ENCODE peak calls at places on chromosomes 12 and 14, in four cellular contexts. One of them, this sample, is unnamed.

GRCh38 chr12:59087077-59087673 is 166.9 kb upstream of the LRIG3 start:
- DNase-seq in astrocyte: no peak
- DNase-seq in DMS79: no peak
- DNase-seq in head of caudate nucleus: no peak
- DNase-seq in this sample: no peak

GRCh38 chr14:64238049-64238448 is 56.1 kb downstream of the ESR2 start:
- DNase-seq in DMS79: no peak
- DNase-seq in astrocyte: no peak
- DNase-seq in head of caudate nucleus: no peak
- DNase-seq in this sample: no peak

GRCh38 chr12:100554608-100555077 is 18.8 kb upstream of the GAS2L3 start:
- DNase-seq in astrocyte: peak
- DNase-seq in head of caudate nucleus: no peak
- DNase-seq in DMS79: peak
- DNase-seq in this sample: peak

GRCh38 chr12:128269108-128269713 is 2.2 kb downstream of the TMEM132C start:
- DNase-seq in astrocyte: no peak
- DNase-seq in head of caudate nucleus: no peak
- DNase-seq in DMS79: no peak
- DNase-seq in this sample: no peak

GRCh38 chr12:34598851-34599529 is 576.7 kb downstream of the ALG10 start:
- DNase-seq in DMS79: no peak
- DNase-seq in head of caudate nucleus: no peak
- DNase-seq in astrocyte: no peak
- DNase-seq in this sample: no peak

GRCh38 chr12:48414046-48414445 is 58.3 kb upstream of the ANP32D start:
- DNase-seq in head of caudate nucleus: no peak
- DNase-seq in astrocyte: no peak
- DNase-seq in DMS79: no peak
- DNase-seq in this sample: no peak

GRCh38 chr14:74257078-74257987 is 18.1 kb downstream of the VSX2 start:
- DNase-seq in DMS79: no peak
- DNase-seq in head of caudate nucleus: peak
- DNase-seq in astrocyte: no peak
- DNase-seq in this sample: peak

GRCh38 chr12:243381-243780 is 19.3 kb downstream of the SLC6A13 start:
- DNase-seq in astrocyte: peak
- DNase-seq in DMS79: no peak
- DNase-seq in head of caudate nucleus: no peak
- DNase-seq in this sample: no peak

GRCh38 chr12:106071686-106072085 is 67.1 kb downstream of the NUAK1 start:
- DNase-seq in DMS79: no peak
- DNase-seq in head of caudate nucleus: no peak
- DNase-seq in astrocyte: no peak
- DNase-seq in this sample: no peak

GRCh38 chr12:2958432-2959193 is 584 bp upstream of the TEAD4 start:
- DNase-seq in head of caudate nucleus: no peak
- DNase-seq in DMS79: peak
- DNase-seq in astrocyte: peak
- DNase-seq in this sample: peak

GRCh38 chr14:24160499-24160849 is 591 bp upstream of the IRF9 start:
- DNase-seq in DMS79: no peak
- DNase-seq in astrocyte: no peak
- DNase-seq in head of caudate nucleus: no peak
- DNase-seq in this sample: no peak

GRCh38 chr14:52551696-52552062 is 626 bp downstream of the TXNDC16 start:
- DNase-seq in astrocyte: peak
- DNase-seq in head of caudate nucleus: no peak
- DNase-seq in DMS79: no peak
- DNase-seq in this sample: peak

GRCh38 chr12:81502912-81503695 is 256.0 kb downstream of the PPFIA2 start:
- DNase-seq in DMS79: no peak
- DNase-seq in head of caudate nucleus: no peak
- DNase-seq in astrocyte: peak
- DNase-seq in this sample: no peak

GRCh38 chr14:61588419-61588901 is 106.9 kb upstream of the HIF1A start:
- DNase-seq in head of caudate nucleus: no peak
- DNase-seq in astrocyte: peak
- DNase-seq in DMS79: no peak
- DNase-seq in this sample: no peak

GRCh38 chr12:55829967-55830600 is 697 bp upstream of the DNAJC14 start:
- DNase-seq in DMS79: no peak
- DNase-seq in head of caudate nucleus: peak
- DNase-seq in astrocyte: no peak
- DNase-seq in this sample: no peak

GRCh38 chr12:23502259-23502658 is 447.2 kb downstream of the SOX5 start:
- DNase-seq in head of caudate nucleus: no peak
- DNase-seq in astrocyte: no peak
- DNase-seq in DMS79: no peak
- DNase-seq in this sample: no peak

GRCh38 chr12:131943389-131943788 is 6.4 kb upstream of the EP400 start:
- DNase-seq in head of caudate nucleus: peak
- DNase-seq in DMS79: no peak
- DNase-seq in astrocyte: no peak
- DNase-seq in this sample: no peak

GRCh38 chr12:12686925-12687324 is 9.1 kb downstream of the GPR19 start:
- DNase-seq in DMS79: no peak
- DNase-seq in head of caudate nucleus: no peak
- DNase-seq in astrocyte: no peak
- DNase-seq in this sample: no peak

GRCh38 chr14:69325086-69325485 is 65.1 kb downstream of the GALNT16 start:
- DNase-seq in astrocyte: no peak
- DNase-seq in head of caudate nucleus: no peak
- DNase-seq in DMS79: no peak
- DNase-seq in this sample: no peak

GRCh38 chr12:11875414-11875935 is 195.3 kb upstream of the BCL2L14 start:
- DNase-seq in astrocyte: no peak
- DNase-seq in head of caudate nucleus: no peak
- DNase-seq in DMS79: no peak
- DNase-seq in this sample: peak

GRCh38 chr12:131530041-131530332 is 180.9 kb upstream of the SFSWAP start:
- DNase-seq in head of caudate nucleus: no peak
- DNase-seq in DMS79: no peak
- DNase-seq in astrocyte: no peak
- DNase-seq in this sample: no peak

GRCh38 chr14:92106095-92106937 is at the start of gene ATXN3:
- DNase-seq in astrocyte: peak
- DNase-seq in DMS79: peak
- DNase-seq in head of caudate nucleus: peak
- DNase-seq in this sample: peak

GRCh38 chr14:21044106-21044618 is 2.0 kb downstream of the RNASE7 start:
- DNase-seq in head of caudate nucleus: no peak
- DNase-seq in astrocyte: no peak
- DNase-seq in DMS79: peak
- DNase-seq in this sample: no peak

GRCh38 chr14:80315681-80316080 is 104.4 kb upstream of the DIO2 start:
- DNase-seq in astrocyte: peak
- DNase-seq in DMS79: no peak
- DNase-seq in head of caudate nucleus: no peak
- DNase-seq in this sample: no peak

GRCh38 chr12:75854681-75855309 is 176.8 kb downstream of the PHLDA1 start:
- DNase-seq in astrocyte: peak
- DNase-seq in DMS79: no peak
- DNase-seq in head of caudate nucleus: no peak
- DNase-seq in this sample: no peak

GRCh38 chr14:99774204-99774497 is 19.1 kb upstream of the EML1 start:
- DNase-seq in astrocyte: no peak
- DNase-seq in DMS79: no peak
- DNase-seq in head of caudate nucleus: no peak
- DNase-seq in this sample: no peak